ENCODE peak calls at places on chromosome 2, in four cellular contexts. O, R, T and B are unnamed samples.

GRCh38 chr2:55116598-55116964 is 66.3 kb upstream of the RTN4 start:
- DNase-seq in T (no peak), R (no peak), O (no peak), B (no peak)

GRCh38 chr2:234502919-234503285 is 6.0 kb upstream of the ARL4C start:
- DNase-seq in R (no peak), T (peak), O (no peak), B (peak)

GRCh38 chr2:121330921-121331320 is 45.9 kb upstream of the TFCP2L1 start:
- DNase-seq in T (no peak), O (no peak), R (no peak), B (no peak)

GRCh38 chr2:171703574-171704347 is 16.5 kb downstream of the DYNC1I2 start:
- DNase-seq in R (no peak), O (no peak), T (peak), B (peak)

GRCh38 chr2:43186679-43187374 is 39.6 kb downstream of the ZFP36L2 start:
- DNase-seq in O (no peak), T (no peak), R (no peak), B (no peak)

GRCh38 chr2:109261906-109262631 is 133.1 kb downstream of the SH3RF3 start:
- DNase-seq in R (no peak), O (no peak), T (no peak), B (no peak)

GRCh38 chr2:199025146-199025545 is 432.6 kb downstream of the SATB2 start:
- DNase-seq in O (no peak), R (no peak), T (no peak), B (no peak)

GRCh38 chr2:156826342-156826933 is 390.3 kb downstream of the GPD2 start:
- DNase-seq in T (peak), R (no peak), O (peak), B (peak)

GRCh38 chr2:67215214-67215613 is 181.9 kb upstream of the ETAA1 start:
- DNase-seq in O (peak), T (peak), R (peak), B (peak)

GRCh38 chr2:3626817-3627499 is 31.0 kb upstream of the ALLC start:
- DNase-seq in O (no peak), T (no peak), R (peak), B (no peak)
- TF ChIP-seq CTCF in O (peak), T (peak), R (no peak), B (no peak)

DNA sequence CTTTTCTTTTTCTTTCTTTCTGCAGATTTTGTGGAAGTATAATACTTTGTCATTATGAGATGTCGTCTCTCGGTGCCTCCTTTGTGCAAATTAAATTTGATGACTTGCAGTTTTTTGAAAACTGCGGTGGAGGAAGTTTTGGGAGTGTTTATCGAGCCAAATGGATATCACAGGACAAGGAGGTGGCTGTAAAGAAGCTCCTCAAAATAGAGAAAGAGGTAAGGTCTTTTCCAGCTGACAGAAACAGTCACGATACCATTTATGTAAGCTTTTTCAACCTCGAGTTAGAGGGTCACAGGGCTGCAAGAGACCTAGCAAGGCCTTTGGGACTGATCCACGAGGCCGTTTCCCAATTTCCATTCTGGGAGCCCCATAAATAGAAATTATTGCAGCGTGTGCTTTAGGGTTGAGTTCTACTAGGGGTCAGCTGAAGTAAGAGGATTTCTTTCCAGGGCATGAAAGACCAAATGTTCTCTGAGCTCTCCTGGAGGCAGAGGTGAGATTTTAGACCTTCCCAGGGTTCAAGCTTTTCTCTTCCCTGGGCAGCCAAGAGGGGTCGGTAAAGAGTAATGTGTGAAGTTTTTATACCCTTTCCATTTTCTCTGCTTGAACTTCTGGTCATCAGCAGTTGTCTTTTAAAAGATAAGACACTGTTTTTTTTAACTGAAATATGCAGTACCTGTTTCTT is 15.5 kb downstream of the MAP3K20 start:
- DNase-seq in O (no peak), T (peak), R (no peak), B (peak)
- TF ChIP-seq CTCF in O (peak), T (peak), R (peak), B (peak)

GRCh38 chr2:28751102-28751955 is at the start of gene PPP1CB:
- DNase-seq in R (peak), T (peak), O (peak), B (peak)

GRCh38 chr2:28750316-28751101 is 1.1 kb upstream of the PPP1CB start:
- DNase-seq in T (peak), R (no peak), O (no peak), B (no peak)

GRCh38 chr2:28752608-28752984 is 966 bp downstream of the PPP1CB start:
- DNase-seq in T (no peak), R (no peak), O (no peak), B (no peak)

GRCh38 chr2:28753043-28753683 is 1.5 kb downstream of the PPP1CB start:
- DNase-seq in O (peak), T (peak), R (no peak), B (peak)

GRCh38 chr2:28751956-28752607 is 452 bp downstream of the PPP1CB start:
- DNase-seq in O (no peak), R (no peak), T (no peak), B (peak)
- TF ChIP-seq CTCF in O (no peak), R (no peak), T (no peak), B (no peak)

GRCh38 chr2:59959944-59960343 is 593.5 kb downstream of the BCL11A start:
- DNase-seq in T (no peak), O (no peak), R (no peak), B (no peak)
- TF ChIP-seq CTCF in T (no peak), O (no peak), R (no peak), B (no peak)

GRCh38 chr2:73839653-73840411 is 11.1 kb downstream of the STAMBP start:
- DNase-seq in O (no peak), R (no peak), T (peak), B (no peak)
- TF ChIP-seq CTCF in O (no peak), R (peak), T (no peak), B (no peak)

DNA sequence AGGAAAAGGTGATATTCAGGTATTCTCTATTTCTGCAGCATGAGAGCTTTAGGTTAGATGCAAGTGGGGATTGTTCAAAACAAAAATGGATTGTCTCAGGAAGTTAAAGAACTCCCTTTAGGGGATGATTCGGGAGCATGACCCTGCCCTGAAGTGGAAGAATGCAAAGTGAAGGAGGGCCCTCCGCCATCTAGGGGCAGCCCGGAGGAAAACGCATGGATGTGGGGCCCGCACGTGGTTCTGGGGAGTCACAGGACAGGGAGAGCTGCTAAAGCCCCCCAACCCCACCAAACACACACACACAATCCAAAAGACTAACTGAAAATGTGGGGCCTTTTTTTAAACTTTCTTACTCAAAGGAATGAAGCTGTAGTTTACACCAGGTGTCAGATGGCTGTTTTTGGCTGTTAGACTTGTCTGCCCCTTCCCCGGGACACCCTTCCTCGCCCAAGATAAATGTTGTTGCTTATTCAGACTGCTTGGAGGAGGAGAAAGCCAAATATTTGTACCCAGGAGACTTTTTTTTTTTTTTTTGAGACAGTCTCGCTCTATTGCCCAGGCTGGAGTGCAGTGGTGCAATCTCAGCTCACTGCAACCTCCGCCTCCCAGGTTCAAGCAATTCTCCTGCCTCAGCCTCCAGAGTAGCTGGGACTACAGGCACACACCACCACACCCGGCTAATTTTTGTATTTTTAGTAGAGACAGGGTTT is 78.8 kb downstream of the HNRNPLL start:
- DNase-seq in T (no peak), O (no peak), R (no peak), B (no peak)
- TF ChIP-seq CTCF in T (peak), O (peak), R (peak), B (no peak)

DNA sequence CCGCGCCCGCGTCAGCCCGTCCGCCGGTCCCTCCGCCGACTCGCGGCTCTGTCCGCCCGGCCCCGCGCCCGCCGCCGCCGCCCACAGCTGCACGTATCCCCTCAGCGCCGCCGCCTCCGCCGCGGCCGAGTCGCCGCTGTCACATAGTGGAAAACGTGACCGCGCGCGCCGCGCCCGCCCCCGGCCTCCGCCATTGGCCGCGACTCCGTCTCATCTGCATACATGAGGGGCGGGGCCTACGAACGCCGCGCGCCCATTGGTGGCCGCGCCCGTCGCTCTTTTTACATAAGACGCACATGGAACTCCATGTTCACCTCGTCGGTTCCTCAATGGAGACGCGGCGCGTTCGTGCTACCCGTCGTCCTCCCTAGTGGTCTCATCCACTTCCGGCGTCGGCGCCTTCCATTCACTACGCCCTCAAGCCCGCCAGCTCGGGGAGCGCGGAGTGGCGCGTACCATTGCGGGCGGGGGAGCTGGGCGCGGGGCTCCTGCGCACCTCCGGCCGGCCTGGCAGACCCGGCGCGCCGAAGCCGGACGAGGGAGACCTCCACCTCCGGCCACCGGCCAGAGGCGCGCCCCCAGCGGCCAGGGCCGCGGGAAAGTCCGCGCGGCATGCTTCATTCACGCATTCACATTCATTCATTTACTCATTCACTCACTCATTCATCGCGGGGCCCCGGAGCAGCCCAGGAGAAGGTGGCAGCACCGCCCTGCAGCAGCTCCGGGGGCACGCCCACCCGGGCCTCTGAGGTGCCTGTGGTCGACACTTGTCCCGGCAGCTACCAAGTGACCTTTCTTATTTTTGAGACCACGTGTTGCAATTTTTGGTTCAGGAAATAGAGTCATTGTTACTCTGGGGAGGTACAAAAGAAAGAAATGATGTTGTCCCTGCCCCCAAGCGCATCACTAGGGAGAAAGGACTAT is 502 bp upstream of the PER2 start:
- DNase-seq in O (peak), T (peak), R (peak), B (peak)
- TF ChIP-seq CTCF in O (peak), T (peak), R (peak), B (peak)

DNA sequence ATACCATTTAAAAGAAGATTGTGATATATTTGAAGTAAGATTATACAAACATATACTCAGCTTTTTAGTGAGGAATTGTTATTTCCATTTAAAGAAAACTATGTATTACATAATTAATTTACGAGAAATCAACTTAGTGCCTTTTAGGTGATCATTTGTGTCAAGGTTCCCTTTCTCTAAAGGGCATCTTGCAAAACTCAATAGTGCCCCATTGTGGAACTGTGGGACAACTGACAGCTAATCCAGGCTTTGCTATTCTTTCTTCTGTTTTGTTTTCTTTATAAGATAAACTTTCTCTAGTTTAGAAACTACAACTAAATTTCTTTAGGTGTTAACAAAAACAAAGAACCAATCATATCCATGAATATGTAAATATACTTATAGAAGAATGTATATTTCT is 24.3 kb upstream of the VIT start:
- DNase-seq in R (no peak), O (no peak), T (peak), B (peak)
- TF ChIP-seq CTCF in R (peak), O (peak), T (peak), B (peak)

GRCh38 chr2:111897924-111898702 is at the start of gene MERTK:
- DNase-seq in T (peak), R (no peak), O (peak), B (peak)
- TF ChIP-seq CTCF in T (peak), R (peak), O (peak), B (peak)

GRCh38 chr2:3257842-3258241 is 119.8 kb downstream of the EIPR1 start:
- DNase-seq in R (no peak), T (no peak), O (no peak), B (no peak)
- TF ChIP-seq CTCF in R (no peak), T (no peak), O (no peak), B (no peak)